ENCODE peak calls at places on chromosomes 6 and 20, in four cellular contexts. W is HEK293T, J is nucleus accumbens, S is pons. N is an unnamed sample.

GRCh38 chr6:36698196-36698595 is 570 bp downstream of the RAB44 start:
- DNase-seq in W (no peak), S (no peak), J (no peak), N (no peak)

GRCh38 chr20:2911200-2911599 is 37.9 kb downstream of the PTPRA start:
- DNase-seq in J (no peak), S (no peak), W (no peak), N (no peak)

GRCh38 chr20:63473555-63474449 is 1.3 kb upstream of the KCNQ2 start:
- DNase-seq in S (no peak), J (no peak), W (no peak), N (no peak)

GRCh38 chr20:58694241-58695083 is 1.9 kb downstream of the NPEPL1 start:
- DNase-seq in W (no peak), J (no peak), S (no peak), N (no peak)

GRCh38 chr6:17457405-17457804 is 64.0 kb downstream of the CAP2 start:
- DNase-seq in W (no peak), S (no peak), J (no peak), N (no peak)

GRCh38 chr20:61556116-61556515 is 304.1 kb downstream of the CDH4 start:
- DNase-seq in S (peak; percentile 9), W (no peak), J (no peak), N (no peak)

GRCh38 chr6:146915671-146916127 is 288.5 kb upstream of the STXBP5 start:
- DNase-seq in W (no peak), J (no peak), S (no peak), N (no peak)

GRCh38 chr6:16657768-16658167 is 103.5 kb downstream of the ATXN1 start:
- DNase-seq in S (peak; percentile 51), W (no peak), J (no peak), N (no peak)

GRCh38 chr6:161233986-161234620 is 39.8 kb downstream of the AGPAT4 start:
- DNase-seq in J (peak; percentile 36), W (no peak), S (peak; percentile 85), N (no peak)

GRCh38 chr6:9537381-9537780 is 877.5 kb downstream of the TFAP2A start:
- DNase-seq in J (no peak), W (no peak), S (no peak), N (no peak)

GRCh38 chr20:35004051-35004725 is 48.5 kb downstream of the MYH7B start:
- DNase-seq in W (no peak), J (no peak), S (no peak), N (no peak)

GRCh38 chr6:128600397-128600951 is 80.1 kb upstream of the PTPRK start:
- DNase-seq in S (no peak), J (no peak), W (no peak), N (no peak)

GRCh38 chr6:146914563-146915483 is 289.4 kb upstream of the STXBP5 start:
- DNase-seq in S (peak; percentile 25), J (no peak), W (no peak), N (no peak)

GRCh38 chr20:53917145-53918009 is 153.0 kb downstream of the BCAS1 start:
- DNase-seq in W (no peak), S (peak; percentile 49), J (no peak), N (no peak)

GRCh38 chr20:63232235-63233060 is 3.3 kb upstream of the BIRC7 start:
- DNase-seq in S (no peak), W (no peak), J (no peak), N (no peak)

GRCh38 chr6:166954118-166954713 is 2.1 kb downstream of the RNASET2 start:
- DNase-seq in W (no peak), J (no peak), S (no peak), N (no peak)

GRCh38 chr6:16158943-16159557 is 30.2 kb downstream of the MYLIP start:
- DNase-seq in J (peak; percentile 44), W (no peak), S (peak; percentile 98), N (no peak)

GRCh38 chr20:10861619-10862018 is 187.8 kb upstream of the JAG1 start:
- DNase-seq in W (no peak), J (no peak), S (no peak), N (no peak)

GRCh38 chr6:115765966-115766365 is 294.7 kb downstream of the FRK start:
- DNase-seq in S (no peak), J (no peak), W (no peak), N (no peak)

GRCh38 chr6:100175814-100176275 is 181.8 kb upstream of the MCHR2 start:
- DNase-seq in S (no peak), W (no peak), J (no peak), N (no peak)

GRCh38 chr6:106114492-106114891 is 28.4 kb downstream of the PRDM1 start:
- DNase-seq in J (no peak), W (no peak), S (no peak), N (no peak)

GRCh38 chr20:13825465-13825864 is 40.6 kb downstream of the NDUFAF5 start:
- DNase-seq in J (no peak), W (no peak), S (no peak), N (no peak)

GRCh38 chr6:55980627-55981211 is 105.3 kb upstream of the BMP5 start:
- DNase-seq in W (peak; percentile 16), S (peak; percentile 40), J (no peak), N (no peak)

GRCh38 chr6:45613678-45614077 is 235.9 kb upstream of the SUPT3H start:
- DNase-seq in J (no peak), W (no peak), S (peak; percentile 45), N (no peak)

GRCh38 chr6:3749991-3750323 is 1.6 kb downstream of the PXDC1 start:
- DNase-seq in J (no peak), W (no peak), S (no peak), N (no peak)

GRCh38 chr20:55057779-55058415 is 582.5 kb downstream of the DOK5 start:
- DNase-seq in J (no peak), W (no peak), S (no peak), N (no peak)

GRCh38 chr20:4181956-4182945 is 166.9 kb upstream of the RNF24 start:
- DNase-seq in W (no peak), J (no peak), S (no peak), N (no peak)

GRCh38 chr6:87817226-87817625 is 115.2 kb upstream of the AKIRIN2 start:
- DNase-seq in S (no peak), J (no peak), W (no peak), N (no peak)

GRCh38 chr6:166498228-166498627 is 88.2 kb downstream of the RAMACL start:
- DNase-seq in S (no peak), J (no peak), W (no peak), N (no peak)

GRCh38 chr20:35616465-35617396 is 1.1 kb downstream of the SPAG4 start:
- DNase-seq in W (peak; percentile 75), J (no peak), S (peak; percentile 53), N (peak; percentile 28)

GRCh38 chr6:132456700-132457143 is 55.4 kb upstream of the MOXD1 start:
- DNase-seq in S (peak; percentile 13), J (no peak), W (no peak), N (no peak)